ENCODE peak calls at places on chromosomes 12 and 14, in seven cellular contexts. W is cardiac fibroblast, K is osteoblast, O is AG10803, N is brain microvascular endothelial cell, A is A549, E is epithelial cell of proximal tubule. R is an unnamed sample.

GRCh38 chr12:104736307-104736706 is 221.8 kb downstream of the SLC41A2 start:
- DNase-seq in A (no peak), W (peak; percentile 47), N (peak; percentile 67), E (no peak), K (peak; percentile 97), O (peak; percentile 93), R (no peak)

GRCh38 chr12:64796205-64796845 is 28.1 kb upstream of the TBC1D30 start:
- DNase-seq in W (peak; percentile 97), N (peak; percentile 90), O (peak; percentile 89), K (peak; percentile 83), E (peak; percentile 77), A (peak; percentile 96), R (no peak)

GRCh38 chr12:62813031-62813829 is 121.7 kb downstream of the PPM1H start:
- DNase-seq in K (peak; percentile 64), N (peak; percentile 50), O (peak; percentile 75), A (peak; percentile 83), W (peak; percentile 83), E (no peak), R (no peak)

GRCh38 chr12:119749666-119750065 is 81.7 kb downstream of the PRKAB1 start:
- DNase-seq in K (peak; percentile 71), W (peak; percentile 11), E (no peak), N (no peak), O (peak; percentile 41), A (no peak), R (no peak)

GRCh38 chr12:48903982-48904411 is 21.3 kb downstream of the FKBP11 start:
- DNase-seq in O (peak; percentile 74), K (peak; percentile 72), N (peak; percentile 81), E (peak; percentile 48), A (peak; percentile 93), W (peak; percentile 85), R (peak; percentile 53)

GRCh38 chr14:31949709-31950108 is 127.4 kb upstream of the ARHGAP5 start:
- DNase-seq in E (no peak), A (peak; percentile 79), K (no peak), W (peak; percentile 36), O (no peak), N (no peak), R (no peak)

GRCh38 chr14:52951730-52952481 is 1.1 kb upstream of the FERMT2 start:
- DNase-seq in A (peak; percentile 85), O (peak; percentile 81), E (no peak), K (peak; percentile 92), N (peak; percentile 78), W (peak; percentile 91), R (no peak)

GRCh38 chr14:89771251-89771650 is 183.3 kb downstream of the EFCAB11 start:
- DNase-seq in K (no peak), O (no peak), A (no peak), N (peak; percentile 4), E (no peak), W (peak; percentile 52), R (no peak)

GRCh38 chr12:51907083-51907863 is at the start of gene ACVRL1:
- DNase-seq in N (no peak), A (no peak), O (peak; percentile 34), W (no peak), K (peak; percentile 97), E (no peak), R (no peak)

GRCh38 chr14:86780461-86780860 is 1212.5 kb downstream of the GALC start:
- DNase-seq in N (no peak), A (no peak), O (no peak), K (no peak), E (no peak), W (no peak), R (no peak)

GRCh38 chr14:79134346-79134745 is 964.2 kb downstream of the NRXN3 start:
- DNase-seq in K (no peak), E (no peak), A (no peak), N (no peak), O (no peak), W (no peak), R (no peak)

GRCh38 chr12:56616924-56617323 is 13.2 kb downstream of the BAZ2A start:
- DNase-seq in N (no peak), K (no peak), W (no peak), O (no peak), E (no peak), A (no peak), R (no peak)

GRCh38 chr14:61281186-61281676 is at the start of gene TMEM30B:
- DNase-seq in N (no peak), K (no peak), E (no peak), O (no peak), W (no peak), A (no peak), R (no peak)

GRCh38 chr12:13536219-13536910 is 339.8 kb downstream of the EMP1 start:
- DNase-seq in E (no peak), W (no peak), A (no peak), N (no peak), O (no peak), K (no peak), R (peak; percentile 23)

GRCh38 chr14:104968541-104969401 is 9.4 kb downstream of the AHNAK2 start:
- DNase-seq in W (peak; percentile 39), N (no peak), E (no peak), A (peak; percentile 79), O (peak; percentile 40), K (peak; percentile 94), R (no peak)
- TF ChIP-seq CTCF in W (peak; percentile 5), N (peak; percentile 38), E (no peak), A (peak; percentile 47), O (no peak), K (peak; percentile 40), R (no peak)

GRCh38 chr12:47558625-47559345 is 147.0 kb downstream of the RPAP3 start:
- DNase-seq in W (no peak), A (no peak), E (no peak), O (no peak), K (no peak), N (no peak), R (no peak)
- TF ChIP-seq CTCF in W (no peak), A (no peak), E (no peak), O (no peak), K (no peak), N (no peak), R (no peak)

GRCh38 chr12:11209098-11209497 is 22.4 kb upstream of the TAS2R42 start:
- DNase-seq in A (no peak), N (no peak), E (no peak), O (no peak), W (no peak), K (no peak), R (no peak)
- TF ChIP-seq CTCF in A (no peak), N (no peak), E (no peak), O (no peak), W (no peak), K (no peak), R (no peak)

GRCh38 chr14:93116676-93117200 is 1.0 kb upstream of the ITPK1 start:
- DNase-seq in O (no peak), A (no peak), W (no peak), N (no peak), K (no peak), E (no peak), R (no peak)

GRCh38 chr14:93115069-93115919 is 431 bp downstream of the ITPK1 start:
- DNase-seq in K (peak; percentile 99), W (peak; percentile 73), E (no peak), N (peak; percentile 67), O (peak; percentile 84), A (peak; percentile 80), R (peak; percentile 87)

GRCh38 chr14:93114068-93114710 is 1.5 kb downstream of the ITPK1 start:
- DNase-seq in K (peak; percentile 91), O (no peak), A (no peak), E (no peak), N (no peak), W (no peak), R (no peak)

GRCh38 chr14:93114713-93115068 is 1.0 kb downstream of the ITPK1 start:
- DNase-seq in O (no peak), N (no peak), A (no peak), W (no peak), E (no peak), K (no peak), R (no peak)

DNA sequence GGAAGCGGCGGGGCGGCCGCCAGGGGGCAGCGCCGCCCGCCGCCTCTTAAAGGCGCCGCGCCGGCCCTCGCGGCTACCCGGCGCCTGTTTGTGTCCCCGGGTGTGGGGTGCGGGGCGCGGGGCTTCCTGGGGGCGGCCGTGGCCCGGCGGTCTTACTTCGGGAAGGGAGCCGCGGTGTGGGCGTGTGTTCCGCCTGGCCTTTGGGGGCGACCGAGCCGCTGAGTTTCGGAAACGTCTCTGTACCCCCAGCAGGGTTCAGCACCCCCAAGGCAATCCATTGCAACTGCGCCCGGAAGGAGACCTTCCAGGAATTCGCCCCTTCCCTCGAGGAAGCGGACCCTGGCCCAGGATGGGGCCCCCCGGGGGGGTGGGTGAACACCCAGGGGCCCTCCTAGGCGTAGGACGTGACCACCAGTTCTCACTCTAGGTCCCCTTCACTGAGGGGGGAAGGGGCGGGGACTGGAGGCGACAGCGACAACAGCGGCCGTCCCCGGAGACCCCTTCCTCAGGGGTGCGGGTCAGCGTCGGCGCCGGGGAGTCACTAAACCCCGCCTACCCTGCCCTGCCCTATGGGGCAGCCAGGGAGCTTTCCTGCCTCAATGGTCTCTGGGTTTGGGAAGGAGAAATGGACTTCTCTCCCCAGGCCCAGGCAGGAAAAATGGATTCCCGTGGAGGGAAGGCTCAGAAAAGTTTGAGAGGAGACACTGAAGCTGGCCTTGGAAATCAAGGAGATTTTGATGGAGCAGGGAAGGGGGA is at the start of gene ITPK1:
- DNase-seq in A (peak; percentile 58), W (peak; percentile 48), E (no peak), O (peak; percentile 58), N (no peak), K (peak; percentile 99), R (peak; percentile 69)
- TF ChIP-seq CTCF in A (peak; percentile 81), W (no peak), E (no peak), O (no peak), N (peak; percentile 9), K (peak; percentile 12), R (no peak)

GRCh38 chr14:88551936-88552565 is 2.8 kb downstream of the PTPN21 start:
- DNase-seq in N (no peak), W (peak; percentile 38), K (peak; percentile 89), E (no peak), O (peak; percentile 30), A (no peak), R (no peak)

GRCh38 chr14:88552859-88553258 is 1.9 kb downstream of the PTPN21 start:
- DNase-seq in W (no peak), O (no peak), N (no peak), A (no peak), E (no peak), K (no peak), R (no peak)

GRCh38 chr14:88550078-88550477 is 4.7 kb downstream of the PTPN21 start:
- DNase-seq in K (no peak), N (no peak), A (no peak), W (no peak), O (no peak), E (no peak), R (no peak)

GRCh38 chr14:88553886-88554457 is 835 bp downstream of the PTPN21 start:
- DNase-seq in N (no peak), A (no peak), W (peak; percentile 28), K (no peak), E (no peak), O (peak; percentile 11), R (no peak)

GRCh38 chr14:88551094-88551870 is 3.5 kb downstream of the PTPN21 start:
- DNase-seq in N (peak; percentile 70), O (peak; percentile 84), A (peak; percentile 91), W (peak; percentile 91), E (no peak), K (peak; percentile 97), R (peak; percentile 38)
- TF ChIP-seq CTCF in N (peak; percentile 52), O (peak; percentile 38), A (peak; percentile 22), W (peak; percentile 25), E (peak; percentile 37), K (peak; percentile 25), R (no peak)